ENCODE peak calls at places on chromosomes 3 and 15, in eight cellular contexts. K, Q, O, I, G, H, E and P are unnamed samples.

GRCh38 chr3:43621406-43621973 is 321 bp downstream of the ANO10 start:
- DNase-seq in K (no peak), E (no peak), O (no peak), Q (no peak), I (peak; percentile 65), H (no peak), G (peak; percentile 47), P (peak; percentile 46)

GRCh38 chr3:120471643-120472042 is 20.9 kb upstream of the FSTL1 start:
- DNase-seq in E (peak; percentile 68), Q (no peak), K (no peak), H (no peak), O (no peak), I (no peak), G (no peak), P (no peak)

GRCh38 chr3:123475786-123476185 is 26.9 kb upstream of the ADCY5 start:
- DNase-seq in K (no peak), O (no peak), Q (no peak), I (no peak), E (no peak), G (no peak), H (no peak), P (no peak)

GRCh38 chr3:46695177-46695961 is 1.9 kb upstream of the ALS2CL start:
- DNase-seq in K (peak; percentile 42), Q (no peak), O (peak; percentile 40), E (no peak), G (peak; percentile 70), I (peak; percentile 78), H (no peak), P (peak; percentile 38)

GRCh38 chr3:194163697-194164096 is 27.7 kb downstream of the HES1 start:
- DNase-seq in G (no peak), E (no peak), Q (no peak), O (no peak), H (no peak), K (no peak), I (no peak), P (no peak)

GRCh38 chr15:92914768-92915221 is 14.7 kb downstream of the CHD2 start:
- DNase-seq in G (no peak), Q (no peak), O (peak; percentile 79), H (no peak), K (no peak), I (no peak), E (no peak), P (no peak)

GRCh38 chr15:39317225-39317624 is 263.7 kb upstream of the THBS1 start:
- DNase-seq in E (peak; percentile 82), O (no peak), G (no peak), H (no peak), Q (no peak), K (no peak), I (no peak), P (no peak)

GRCh38 chr3:127406309-127407025 is 118.6 kb upstream of the PRR20G start:
- DNase-seq in E (peak; percentile 2), G (no peak), H (no peak), I (peak; percentile 51), Q (peak; percentile 36), K (peak; percentile 17), O (peak; percentile 51), P (no peak)

GRCh38 chr3:83729576-83729975 is 1229.2 kb upstream of the CADM2 start:
- DNase-seq in G (no peak), E (no peak), K (no peak), O (no peak), Q (no peak), I (no peak), H (no peak), P (no peak)

GRCh38 chr3:93867425-93867824 is 106.3 kb downstream of the PROS1 start:
- DNase-seq in I (no peak), H (no peak), K (no peak), Q (no peak), E (no peak), O (no peak), G (no peak), P (no peak)

GRCh38 chr3:172142074-172143059 is 103.0 kb downstream of the FNDC3B start:
- DNase-seq in E (peak; percentile 91), H (no peak), G (no peak), I (no peak), Q (no peak), O (peak; percentile 84), K (no peak), P (no peak)

GRCh38 chr15:91908401-91908800 is 54.9 kb downstream of the SLCO3A1 start:
- DNase-seq in E (peak; percentile 63), O (peak; percentile 8), G (no peak), I (no peak), Q (no peak), K (no peak), H (no peak), P (no peak)

DNA sequence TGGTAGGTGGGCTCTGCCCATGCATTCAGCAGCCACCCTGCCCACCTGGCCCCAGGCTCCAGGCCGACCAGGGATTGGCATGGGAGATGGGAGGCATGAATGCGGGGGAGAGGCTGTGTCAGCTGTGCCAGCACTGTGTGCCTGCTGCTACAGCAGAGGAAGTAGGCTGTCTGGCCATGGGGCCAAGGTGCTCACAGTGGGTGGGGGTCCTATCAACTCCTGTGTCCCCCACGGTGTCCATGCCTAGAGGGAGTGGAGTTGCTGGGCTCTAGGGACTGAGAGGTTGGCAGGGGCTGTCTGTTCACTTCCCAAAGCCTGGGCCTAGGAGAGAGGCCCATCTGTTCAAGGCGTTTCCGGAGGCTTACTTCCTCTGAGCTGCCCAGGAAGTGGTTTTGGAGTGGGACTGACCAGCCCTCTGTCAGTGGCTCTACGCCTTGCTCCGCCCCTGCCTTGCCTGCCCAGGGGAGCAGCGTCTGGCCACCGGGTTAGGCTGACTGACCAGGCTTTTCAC is 5.8 kb downstream of the PRKCD start:
- DNase-seq in H (no peak), G (peak; percentile 77), E (peak; percentile 64), Q (no peak), I (peak; percentile 85), O (no peak), K (peak; percentile 60), P (peak; percentile 72)
- H3K4me1 ChIP-seq in H (peaks cover 16% of the 10 kb centered on the region), G (peaks cover 76% of the 10 kb centered on the region), E (peaks cover 17% of the 10 kb centered on the region), Q (peaks cover 80% of the 10 kb centered on the region), I (peaks cover 38% of the 10 kb centered on the region), O (peaks cover 12% of the 10 kb centered on the region), K (peaks cover 5% of the 10 kb centered on the region), P (peaks cover 61% of the 10 kb centered on the region)

GRCh38 chr15:99248000-99248727 is 1.2 kb downstream of the TTC23 start:
- DNase-seq in I (no peak), K (no peak), G (no peak), Q (no peak), E (no peak), H (no peak), O (no peak), P (no peak)

GRCh38 chr15:99250001-99250400 is 620 bp upstream of the TTC23 start:
- DNase-seq in E (no peak), O (no peak), K (no peak), H (no peak), I (no peak), G (no peak), Q (no peak), P (no peak)

GRCh38 chr15:99250494-99251435 is 516 bp upstream of the LRRC28 start:
- DNase-seq in H (peak; percentile 99), K (peak; percentile 99), E (peak; percentile 99), Q (peak; percentile 97), G (peak; percentile 99), I (peak; percentile 98), O (peak; percentile 99), P (peak; percentile 99)

GRCh38 chr15:99251436-99251821 is at the start of gene LRRC28:
- DNase-seq in O (no peak), H (no peak), I (no peak), Q (peak; percentile 20), K (no peak), E (no peak), G (no peak), P (no peak)

GRCh38 chr15:99249270-99249817 is at the start of gene TTC23:
- DNase-seq in O (peak; percentile 91), G (peak; percentile 52), Q (peak; percentile 65), K (no peak), E (peak; percentile 89), H (no peak), I (no peak), P (peak; percentile 28)
- TF ChIP-seq POLR2A in O (no peak), G (no peak), Q (no peak), K (peak; percentile 45), E (no peak), H (no peak), I (peak; percentile 28), P (peak; percentile 80)

DNA sequence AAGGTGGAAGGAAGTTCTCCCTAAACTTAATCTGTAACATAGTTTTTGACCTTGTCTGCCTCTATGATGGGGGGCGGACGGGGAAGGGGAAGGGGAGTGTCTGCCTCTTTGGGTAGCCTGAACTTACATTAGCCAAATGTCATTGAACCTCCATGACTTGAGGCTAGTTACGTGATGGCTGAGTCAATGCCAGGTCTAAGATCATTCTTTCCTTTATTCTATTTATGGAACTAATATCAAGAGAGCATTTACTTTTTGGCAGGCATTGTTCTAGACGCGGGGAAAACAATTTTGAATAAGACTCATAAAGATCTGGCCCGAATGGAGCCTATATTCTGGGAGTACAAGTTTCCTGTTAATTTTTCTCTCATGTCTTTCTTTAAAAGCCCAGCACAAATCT is 340.7 kb upstream of the C2CD4B start:
- DNase-seq in E (no peak), G (no peak), Q (no peak), O (peak; percentile 21), I (no peak), K (no peak), H (no peak), P (no peak)
- H3K27ac ChIP-seq in E (peak overlapping the region; percentile 66), G (peak overlapping the region; percentile 37), Q (peak overlapping the region; percentile 57), O (peak overlapping the region; percentile 80), I (peak overlapping the region; percentile 54), K (no peak overlapping the region), H (peak overlapping the region; percentile 25), P (no peak overlapping the region)

GRCh38 chr3:51672083-51672475 is 1.0 kb downstream of the TEX264 start:
- DNase-seq in I (no peak), K (no peak), H (no peak), G (no peak), Q (no peak), E (no peak), O (no peak), P (no peak)
- H3K4me1 ChIP-seq in I (peaks cover 35% of the 10 kb centered on the region), K (peaks cover 3% of the 10 kb centered on the region), H (peaks cover 40% of the 10 kb centered on the region), G (peaks cover 41% of the 10 kb centered on the region), Q (peaks cover 44% of the 10 kb centered on the region), E (peaks cover 12% of the 10 kb centered on the region), O (peaks cover 18% of the 10 kb centered on the region), P (peaks cover 59% of the 10 kb centered on the region)

DNA sequence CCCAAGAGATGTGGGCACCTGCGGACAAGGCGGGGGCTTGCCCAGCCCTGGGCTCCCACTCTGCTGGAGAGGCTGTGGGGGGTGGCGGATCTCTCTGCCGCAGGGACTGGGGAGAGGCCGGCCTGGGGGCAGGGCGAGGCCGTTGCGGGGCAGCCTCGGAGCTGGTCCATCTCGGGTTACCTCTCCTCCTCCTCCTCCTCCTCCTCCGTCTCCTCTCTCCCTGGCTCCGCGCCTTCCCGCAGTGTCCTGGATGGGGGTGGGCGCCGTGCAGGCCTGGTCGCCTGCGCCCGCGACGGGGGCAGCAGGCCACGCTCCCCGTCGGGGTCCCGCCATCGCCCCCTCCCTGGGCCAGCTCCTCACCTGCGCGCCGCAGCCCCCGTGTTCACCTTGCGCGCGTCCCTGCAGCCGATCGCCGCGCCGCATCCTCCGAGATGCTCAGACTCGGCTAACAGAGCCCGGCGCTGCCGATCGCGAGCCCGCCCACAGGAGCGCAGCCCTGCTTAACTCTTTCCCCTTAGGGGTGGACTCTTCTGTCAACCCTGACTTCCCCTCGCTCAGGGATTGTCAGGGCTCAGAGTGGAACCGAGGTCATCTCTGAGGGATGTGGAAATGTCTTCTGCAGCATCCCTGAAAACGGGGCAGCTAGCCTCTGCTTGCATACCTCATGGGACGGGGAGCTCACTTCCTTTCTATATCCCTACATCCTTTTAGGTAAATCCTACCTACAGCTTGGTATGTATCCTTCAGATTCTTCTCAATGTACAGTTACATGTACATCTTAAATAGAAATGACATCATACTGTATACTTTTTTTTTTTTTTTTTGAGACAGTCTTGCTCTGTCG is at the start of gene PRRT3:
- DNase-seq in H (no peak), O (peak; percentile 38), Q (no peak), G (peak; percentile 41), E (peak; percentile 30), I (no peak), K (peak; percentile 60), P (peak; percentile 40)
- TF ChIP-seq POLR2A in H (no peak), O (peak; percentile 14), Q (no peak), G (no peak), E (no peak), I (no peak), K (no peak), P (no peak)